ENCODE peak calls at places on chromosomes 11 and 22, in eight cellular contexts. P is A549, A is astrocyte of the cerebellum, X is ascending aorta, L is mucosa of descending colon, I is cardiac muscle cell, G is WERI-Rb-1, T is astrocyte. Y is an unnamed sample.

GRCh38 chr11:28910926-28911325 is 802.7 kb downstream of the METTL15 start:
- DNase-seq in P (no peak), A (no peak), X (no peak), L (no peak), I (peak; percentile 12), G (no peak), T (no peak), Y (no peak)

GRCh38 chr11:47359586-47359985 is 7.1 kb upstream of the MYBPC3 start:
- DNase-seq in P (no peak), A (no peak), X (no peak), L (no peak), I (no peak), G (no peak), T (no peak), Y (no peak)

GRCh38 chr11:104623518-104623917 is 274.7 kb downstream of the CASP12 start:
- DNase-seq in P (no peak), A (no peak), X (no peak), L (no peak), I (peak; percentile 53), G (no peak), T (peak; percentile 63), Y (no peak)

GRCh38 chr11:62501432-62501891 is 45.1 kb downstream of the AHNAK start:
- DNase-seq in P (no peak), A (peak; percentile 54), X (no peak), L (no peak), I (no peak), G (no peak), T (peak; percentile 65), Y (peak; percentile 30)

GRCh38 chr11:129251067-129251466 is 58.9 kb upstream of the ARHGAP32 start:
- DNase-seq in P (no peak), A (no peak), X (no peak), L (no peak), I (no peak), G (no peak), T (peak; percentile 69), Y (no peak)

GRCh38 chr22:32904044-32904443 is 102.5 kb downstream of the TIMP3 start:
- DNase-seq in P (peak; percentile 3), A (no peak), X (no peak), L (peak; percentile 50), I (peak; percentile 61), G (peak; percentile 47), T (peak; percentile 36), Y (peak; percentile 19)

GRCh38 chr22:44622147-44622427 is 79.9 kb upstream of the PRR5 start:
- DNase-seq in P (no peak), A (no peak), X (no peak), L (no peak), I (no peak), G (peak; percentile 90), T (no peak), Y (peak; percentile 28)

GRCh38 chr11:67486481-67487195 is 3.8 kb downstream of the AIP start:
- DNase-seq in P (no peak), A (no peak), X (no peak), L (no peak), I (no peak), G (no peak), T (no peak), Y (no peak)

GRCh38 chr11:76218449-76219206 is 12.3 kb upstream of the WNT11 start:
- DNase-seq in P (no peak), A (no peak), X (no peak), L (no peak), I (no peak), G (no peak), T (no peak), Y (no peak)

GRCh38 chr11:94196363-94196762 is 67.7 kb downstream of the PANX1 start:
- DNase-seq in P (no peak), A (no peak), X (no peak), L (no peak), I (no peak), G (no peak), T (no peak), Y (no peak)

GRCh38 chr11:133669371-133670046 is 137.2 kb upstream of the OPCML start:
- DNase-seq in P (no peak), A (no peak), X (no peak), L (no peak), I (no peak), G (no peak), T (no peak), Y (no peak)
- TF ChIP-seq CTCF in P (no peak), A (no peak), X (no peak), L (no peak), I (no peak), G (no peak), T (no peak), Y (no peak)

DNA sequence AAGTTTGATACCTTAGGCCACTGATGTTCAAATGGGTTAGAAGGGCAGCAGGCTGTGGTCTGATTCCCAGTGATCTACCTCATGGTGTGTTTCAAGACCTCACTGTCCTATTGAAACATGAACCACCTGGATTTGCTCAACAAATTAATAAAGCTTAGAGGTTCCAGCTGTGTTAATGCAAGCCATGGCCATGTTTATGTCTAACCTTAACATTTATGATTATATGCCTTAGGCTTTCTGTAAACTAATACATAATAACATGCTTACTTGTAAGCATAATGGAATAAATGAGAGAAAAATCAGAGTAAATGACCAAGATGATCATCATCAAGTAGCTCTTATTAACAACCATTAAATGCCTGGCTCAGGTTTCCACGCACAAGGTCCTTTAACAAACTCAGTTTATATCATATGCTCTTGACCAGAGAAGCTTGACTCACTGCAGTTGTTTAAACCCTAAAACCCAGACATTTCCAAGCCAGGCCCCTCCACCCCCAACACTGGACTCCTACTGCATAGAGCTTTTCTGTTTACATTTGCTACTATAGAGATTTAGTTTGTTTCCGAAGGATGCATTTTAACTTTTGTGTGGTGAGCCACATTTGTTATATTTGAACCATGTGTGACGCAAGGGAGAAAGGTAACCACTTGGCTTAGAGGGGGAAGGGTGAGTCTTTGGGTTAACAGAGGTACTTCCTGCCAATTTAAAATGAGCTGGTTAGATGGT is 43.7 kb downstream of the KREMEN1 start:
- DNase-seq in P (no peak), A (no peak), X (no peak), L (no peak), I (no peak), G (no peak), T (peak; percentile 37), Y (no peak)
- H3K4me3 ChIP-seq in P (no peak overlapping the region), A (no peak overlapping the region), X (no peak overlapping the region), L (no peak overlapping the region), I (no peak overlapping the region), G (no peak overlapping the region), T (no peak overlapping the region), Y (no peak overlapping the region)

GRCh38 chr11:34425863-34426262 is 12.9 kb upstream of the CAT start:
- DNase-seq in P (no peak), A (no peak), X (no peak), L (no peak), I (peak; percentile 43), G (no peak), T (peak; percentile 5), Y (no peak)
- TF ChIP-seq CTCF in P (no peak), A (no peak), X (no peak), L (no peak), I (no peak), G (no peak), T (no peak), Y (no peak)

GRCh38 chr11:124199702-124200101 is 16.6 kb downstream of the OR10D3 start:
- DNase-seq in P (no peak), A (peak; percentile 1), X (no peak), L (no peak), I (no peak), G (no peak), T (peak; percentile 22), Y (no peak)
- H3K4me3 ChIP-seq in P (no peak overlapping the region), A (no peak overlapping the region), X (no peak overlapping the region), L (no peak overlapping the region), I (no peak overlapping the region), G (no peak overlapping the region), T (no peak overlapping the region), Y (no peak overlapping the region)

GRCh38 chr22:24005201-24005600 is at the start of gene GSTT4:
- DNase-seq in P (no peak), A (no peak), X (no peak), L (no peak), I (peak; percentile 61), G (no peak), T (no peak), Y (no peak)

GRCh38 chr22:24001314-24001713 is 3.9 kb downstream of the GSTT4 start:
- DNase-seq in P (no peak), A (no peak), X (no peak), L (no peak), I (no peak), G (no peak), T (no peak), Y (no peak)

GRCh38 chr22:24003887-24004286 is 1.4 kb downstream of the GSTT4 start:
- DNase-seq in P (no peak), A (no peak), X (no peak), L (no peak), I (no peak), G (no peak), T (no peak), Y (no peak)

GRCh38 chr22:24002272-24002671 is 3.0 kb downstream of the GSTT4 start:
- DNase-seq in P (no peak), A (no peak), X (no peak), L (no peak), I (no peak), G (no peak), T (no peak), Y (no peak)

GRCh38 chr22:24002849-24003248 is 2.4 kb downstream of the GSTT4 start:
- DNase-seq in P (no peak), A (no peak), X (no peak), L (no peak), I (no peak), G (no peak), T (no peak), Y (no peak)
- TF ChIP-seq CTCF in P (no peak), A (no peak), X (no peak), L (no peak), I (no peak), G (no peak), T (no peak), Y (no peak)

Y was measured in LNCaP clone FGC.